ENCODE peak calls at places on chromosomes 4 and X, in six cellular contexts. S, O, U, P, X and D are unnamed samples.

GRCh38 chr4:6019316-6020263 is 1.4 kb upstream of the C4orf50 start:
- DNase-seq in S (peak; percentile 44), O (peak; percentile 58), P (peak; percentile 40), X (no peak), U (no peak), D (peak; percentile 24)

GRCh38 chr4:53362093-53362492 is 3.8 kb downstream of the SCFD2 start:
- DNase-seq in O (no peak), U (no peak), S (no peak), X (no peak), P (no peak), D (no peak)

GRCh38 chr4:47071863-47072441 is 40.6 kb downstream of the GABRB1 start:
- DNase-seq in S (no peak), O (no peak), X (no peak), P (no peak), U (no peak), D (no peak)

GRCh38 chr4:184957451-184958115 is 60.7 kb upstream of the HELT start:
- DNase-seq in X (no peak), O (no peak), U (no peak), P (no peak), S (no peak), D (no peak)

GRCh38 chr4:87896020-87896621 is 63.4 kb downstream of the MEPE start:
- DNase-seq in U (no peak), P (no peak), O (peak; percentile 52), X (no peak), S (no peak), D (no peak)

GRCh38 chr4:80489798-80490197 is 154.3 kb downstream of the CFAP299 start:
- DNase-seq in S (no peak), P (no peak), X (no peak), O (no peak), U (no peak), D (no peak)

GRCh38 chr4:82918091-82918490 is 17.6 kb downstream of the THAP9 start:
- DNase-seq in X (no peak), S (no peak), U (no peak), P (no peak), O (no peak), D (no peak)

GRCh38 chr4:146969126-146969525 is 23.5 kb upstream of the TTC29 start:
- DNase-seq in S (no peak), X (no peak), P (no peak), O (no peak), U (no peak), D (no peak)

GRCh38 chr4:109699553-109700225 is 3.6 kb downstream of the CASP6 start:
- DNase-seq in P (no peak), S (no peak), O (no peak), X (no peak), U (no peak), D (no peak)

GRCh38 chr4:159248383-159249178 is 145.7 kb downstream of the RAPGEF2 start:
- DNase-seq in X (no peak), O (peak; percentile 68), U (no peak), P (peak; percentile 23), S (no peak), D (no peak)

GRCh38 chr4:138891610-138892009 is 124.0 kb upstream of the NOCT start:
- DNase-seq in S (no peak), P (peak; percentile 70), X (no peak), O (no peak), U (no peak), D (no peak)

GRCh38 chrX:3712080-3712869 is 1.2 kb downstream of the PRKX start:
- DNase-seq in P (no peak), S (no peak), X (no peak), O (peak; percentile 22), U (no peak), D (no peak)

GRCh38 chrX:122418758-122419157 is 765.3 kb upstream of the GRIA3 start:
- DNase-seq in S (no peak), U (no peak), X (no peak), P (no peak), O (no peak), D (no peak)

GRCh38 chr4:139176299-139177048 is 544 bp downstream of the ELF2 start:
- DNase-seq in O (peak; percentile 63), S (peak; percentile 69), U (peak; percentile 10), P (peak; percentile 53), X (peak; percentile 61), D (peak; percentile 81)

GRCh38 chr4:74376888-74377483 is 12.0 kb downstream of the EREG start:
- DNase-seq in O (peak; percentile 64), S (no peak), U (no peak), P (peak; percentile 19), X (no peak), D (no peak)

GRCh38 chr4:140059159-140059558 is 94.8 kb downstream of the MAML3 start:
- DNase-seq in P (no peak), S (no peak), X (no peak), O (no peak), U (no peak), D (no peak)

GRCh38 chrX:105313596-105313995 is 93.1 kb upstream of the TEX13A start:
- DNase-seq in X (no peak), O (no peak), S (no peak), U (no peak), P (no peak), D (no peak)

GRCh38 chrX:113001836-113002235 is 161.2 kb upstream of the AMOT start:
- DNase-seq in O (no peak), X (no peak), P (no peak), U (no peak), S (no peak), D (no peak)

GRCh38 chr4:47617607-47618006 is 132.5 kb downstream of the ATP10D start:
- DNase-seq in S (no peak), X (no peak), P (no peak), O (no peak), U (no peak), D (no peak)